ENCODE peak calls at places on chromosomes 3 and 15, in seven cellular contexts. Y is PC-3; L is AG08395; K is left ventricle myocardium superior; D is nephron progenitor cell; I is naive thymus-derived CD8-positive, alpha-beta T cell; M is ELR. F is an unnamed sample.

GRCh38 chr3:190436356-190436755 is 13.3 kb downstream of the TMEM207 start:
- DNase-seq in M (no peak), Y (no peak), I (no peak), D (no peak), L (no peak), K (no peak), F (peak)

GRCh38 chr3:100581650-100582049 is 27.8 kb upstream of the ADGRG7 start:
- DNase-seq in K (no peak), M (no peak), I (no peak), Y (peak), D (no peak), L (no peak), F (no peak)

GRCh38 chr3:111737712-111738097 is 121.4 kb upstream of the PHLDB2 start:
- DNase-seq in I (no peak), K (peak), L (peak), M (peak), D (no peak), Y (peak), F (peak)

GRCh38 chr15:39704684-39705083 is 78.0 kb downstream of the FSIP1 start:
- DNase-seq in L (peak), D (no peak), M (no peak), I (no peak), Y (no peak), K (no peak), F (peak)

GRCh38 chr15:84648539-84648938 is 5.5 kb downstream of the WDR73 start:
- DNase-seq in I (no peak), M (no peak), Y (no peak), K (peak), D (no peak), L (no peak), F (peak)

GRCh38 chr3:18830087-18830486 is 318.2 kb upstream of the KCNH8 start:
- DNase-seq in I (no peak), D (no peak), Y (peak), L (no peak), M (no peak), K (no peak), F (no peak)

GRCh38 chr15:69906256-69907185 is 191.2 kb downstream of the TLE3 start:
- DNase-seq in L (peak), D (no peak), K (no peak), M (peak), I (no peak), Y (peak), F (no peak)

GRCh38 chr15:58724471-58724870 is 25.0 kb downstream of the ADAM10 start:
- DNase-seq in Y (no peak), K (no peak), M (no peak), I (no peak), D (no peak), L (peak), F (no peak)

GRCh38 chr3:18556503-18556902 is 131.4 kb upstream of the SATB1 start:
- DNase-seq in I (peak), Y (peak), D (no peak), K (no peak), M (peak), L (no peak), F (peak)

GRCh38 chr3:71629289-71630252 is 46.0 kb upstream of the FOXP1 start:
- DNase-seq in M (peak), D (no peak), L (peak), I (no peak), Y (no peak), K (no peak), F (no peak)

GRCh38 chr15:44666208-44667038 is 3.0 kb upstream of the SPG11 start:
- DNase-seq in D (no peak), L (no peak), I (no peak), K (no peak), Y (no peak), M (no peak), F (no peak)

GRCh38 chr3:67075295-67075694 is 77.2 kb downstream of the KBTBD8 start:
- DNase-seq in D (no peak), M (no peak), Y (no peak), I (no peak), K (no peak), L (no peak), F (no peak)

GRCh38 chr3:25910997-25911396 is 121.1 kb downstream of the OXSM start:
- DNase-seq in M (peak), D (peak), Y (peak), K (no peak), L (no peak), I (no peak), F (no peak)

GRCh38 chr3:69900331-69900730 is 99.2 kb upstream of the SAMMSON start:
- DNase-seq in M (no peak), L (no peak), D (no peak), I (no peak), Y (no peak), K (no peak), F (no peak)

F was measured in myocyte.